ENCODE peak calls at places on chromosomes 7 and 10, in eight cellular contexts. G is thoracic aorta; Q is transverse colon; W is lung microvascular endothelial cell; D is stimulated activated CD4-positive, alpha-beta T cell treated with anti-CD3 and anti-CD28 coated beads, Interleukin-15, amount 100 ng/mL, for 24 hours; Z is amniotic stem cell; H is kidney; F is tibial artery. N is an unnamed sample.

GRCh38 chr10:112898540-112899395 is 51.3 kb upstream of the TCF7L2 start:
- DNase-seq in G (no peak), Q (peak), W (peak), D (no peak), Z (no peak), H (peak), F (no peak), N (no peak)

GRCh38 chr7:80882213-80882801 is 36.5 kb downstream of the SEMA3C start:
- DNase-seq in G (no peak), Q (no peak), W (no peak), D (no peak), Z (no peak), H (no peak), F (no peak), N (no peak)

GRCh38 chr7:26212921-26213718 is 11.6 kb downstream of the CBX3 start:
- DNase-seq in G (no peak), Q (no peak), W (no peak), D (no peak), Z (no peak), H (no peak), F (no peak), N (no peak)

GRCh38 chr7:132797152-132797551 is 220.9 kb upstream of the PLXNA4 start:
- DNase-seq in G (no peak), Q (no peak), W (no peak), D (no peak), Z (no peak), H (no peak), F (no peak), N (no peak)

GRCh38 chr10:15796762-15797161 is 63.5 kb downstream of the MINDY3 start:
- DNase-seq in G (no peak), Q (no peak), W (no peak), D (no peak), Z (no peak), H (no peak), F (no peak), N (no peak)

GRCh38 chr10:5517546-5517945 is 7.2 kb upstream of the CALML3 start:
- DNase-seq in G (no peak), Q (no peak), W (no peak), D (no peak), Z (no peak), H (no peak), F (no peak), N (no peak)

GRCh38 chr7:140212100-140212881 is 35.5 kb upstream of the KDM7A start:
- DNase-seq in G (no peak), Q (peak), W (no peak), D (peak), Z (no peak), H (no peak), F (no peak), N (no peak)

GRCh38 chr7:131076032-131076431 is 251.6 kb upstream of the MKLN1 start:
- DNase-seq in G (no peak), Q (no peak), W (no peak), D (no peak), Z (peak), H (no peak), F (no peak), N (no peak)

GRCh38 chr7:28903779-28904538 is 54.2 kb downstream of the TRIL start:
- DNase-seq in G (no peak), Q (no peak), W (no peak), D (no peak), Z (no peak), H (no peak), F (no peak), N (no peak)